ENCODE peak calls at places on chromosomes 5 and 9, in ten cellular contexts. One of them, this sample, is unnamed.

GRCh38 chr9:86359480-86359879 is 5.3 kb upstream of the TUT7 start:
- DNase-seq in right atrium auricular region: no peak
- DNase-seq in HFF-Myc: no peak
- DNase-seq in RWPE1: no peak
- DNase-seq in Calu3: no peak
- DNase-seq in astrocyte of the spinal cord: no peak
- DNase-seq in tibial nerve: no peak
- DNase-seq in fibroblast of the aortic adventitia: no peak
- DNase-seq in A549: no peak
- DNase-seq in fibroblast of lung: no peak
- DNase-seq in this sample: no peak

GRCh38 chr5:127858116-127858784 is 155.1 kb downstream of the CCDC192 start:
- DNase-seq in right atrium auricular region: no peak
- DNase-seq in HFF-Myc: no peak
- DNase-seq in RWPE1: no peak
- DNase-seq in Calu3: no peak
- DNase-seq in astrocyte of the spinal cord: no peak
- DNase-seq in tibial nerve: no peak
- DNase-seq in fibroblast of the aortic adventitia: no peak
- DNase-seq in A549: no peak
- DNase-seq in fibroblast of lung: peak; percentile 41
- DNase-seq in this sample: no peak

GRCh38 chr9:107922246-107922645 is 432.7 kb upstream of the KLF4 start:
- DNase-seq in right atrium auricular region: no peak
- DNase-seq in HFF-Myc: no peak
- DNase-seq in RWPE1: no peak
- DNase-seq in Calu3: no peak
- DNase-seq in astrocyte of the spinal cord: no peak
- DNase-seq in tibial nerve: no peak
- DNase-seq in fibroblast of the aortic adventitia: peak; percentile 28
- DNase-seq in A549: no peak
- DNase-seq in fibroblast of lung: no peak
- DNase-seq in this sample: no peak

GRCh38 chr5:73339165-73339564 is 109.4 kb downstream of the FOXD1 start:
- DNase-seq in right atrium auricular region: no peak
- DNase-seq in HFF-Myc: no peak
- DNase-seq in RWPE1: no peak
- DNase-seq in Calu3: no peak
- DNase-seq in astrocyte of the spinal cord: peak; percentile 54
- DNase-seq in tibial nerve: no peak
- DNase-seq in fibroblast of the aortic adventitia: no peak
- DNase-seq in A549: no peak
- DNase-seq in fibroblast of lung: no peak
- DNase-seq in this sample: no peak

GRCh38 chr9:72441296-72442211 is 76.5 kb upstream of the ZFAND5 start:
- DNase-seq in right atrium auricular region: no peak
- DNase-seq in HFF-Myc: no peak
- DNase-seq in RWPE1: peak; percentile 74
- DNase-seq in Calu3: no peak
- DNase-seq in astrocyte of the spinal cord: no peak
- DNase-seq in tibial nerve: no peak
- DNase-seq in fibroblast of the aortic adventitia: peak; percentile 46
- DNase-seq in A549: no peak
- DNase-seq in fibroblast of lung: peak; percentile 71
- DNase-seq in this sample: peak; percentile 52

GRCh38 chr5:167479796-167480195 is 811.6 kb upstream of the WWC1 start:
- DNase-seq in right atrium auricular region: no peak
- DNase-seq in HFF-Myc: no peak
- DNase-seq in RWPE1: no peak
- DNase-seq in Calu3: no peak
- DNase-seq in astrocyte of the spinal cord: peak; percentile 23
- DNase-seq in tibial nerve: no peak
- DNase-seq in fibroblast of the aortic adventitia: no peak
- DNase-seq in A549: no peak
- DNase-seq in fibroblast of lung: peak; percentile 56
- DNase-seq in this sample: no peak

GRCh38 chr5:93513298-93513697 is 67.7 kb downstream of the NR2F1-AS1 start:
- DNase-seq in right atrium auricular region: no peak
- DNase-seq in HFF-Myc: no peak
- DNase-seq in RWPE1: no peak
- DNase-seq in Calu3: no peak
- DNase-seq in astrocyte of the spinal cord: no peak
- DNase-seq in tibial nerve: no peak
- DNase-seq in fibroblast of the aortic adventitia: no peak
- DNase-seq in A549: no peak
- DNase-seq in fibroblast of lung: no peak
- DNase-seq in this sample: no peak

GRCh38 chr5:83342475-83342874 is 129.1 kb upstream of the VCAN start:
- DNase-seq in right atrium auricular region: no peak
- DNase-seq in HFF-Myc: no peak
- DNase-seq in RWPE1: no peak
- DNase-seq in Calu3: no peak
- DNase-seq in astrocyte of the spinal cord: no peak
- DNase-seq in tibial nerve: no peak
- DNase-seq in fibroblast of the aortic adventitia: peak; percentile 50
- DNase-seq in A549: no peak
- DNase-seq in fibroblast of lung: no peak
- DNase-seq in this sample: no peak

GRCh38 chr9:96644137-96644536 is 11.0 kb downstream of the PRXL2C start:
- DNase-seq in right atrium auricular region: no peak
- DNase-seq in HFF-Myc: no peak
- DNase-seq in RWPE1: no peak
- DNase-seq in Calu3: no peak
- DNase-seq in astrocyte of the spinal cord: no peak
- DNase-seq in tibial nerve: no peak
- DNase-seq in fibroblast of the aortic adventitia: no peak
- DNase-seq in A549: no peak
- DNase-seq in fibroblast of lung: no peak
- DNase-seq in this sample: no peak

GRCh38 chr5:160311491-160312138 is 749 bp downstream of the CCNJL start:
- DNase-seq in right atrium auricular region: no peak
- DNase-seq in HFF-Myc: no peak
- DNase-seq in RWPE1: no peak
- DNase-seq in Calu3: peak; percentile 14
- DNase-seq in astrocyte of the spinal cord: peak; percentile 10
- DNase-seq in tibial nerve: no peak
- DNase-seq in fibroblast of the aortic adventitia: no peak
- DNase-seq in A549: no peak
- DNase-seq in fibroblast of lung: peak; percentile 11
- DNase-seq in this sample: no peak
- TF ChIP-seq CTCF in right atrium auricular region: no peak
- TF ChIP-seq CTCF in HFF-Myc: no peak
- TF ChIP-seq CTCF in RWPE1: no peak
- TF ChIP-seq CTCF in Calu3: no peak
- TF ChIP-seq CTCF in astrocyte of the spinal cord: no peak
- TF ChIP-seq CTCF in tibial nerve: no peak
- TF ChIP-seq CTCF in fibroblast of the aortic adventitia: no peak
- TF ChIP-seq CTCF in A549: no peak
- TF ChIP-seq CTCF in fibroblast of lung: no peak
- TF ChIP-seq CTCF in this sample: no peak

GRCh38 chr5:82295144-82295543 is 17.0 kb upstream of the RPS23 start:
- DNase-seq in right atrium auricular region: no peak
- DNase-seq in HFF-Myc: no peak
- DNase-seq in RWPE1: no peak
- DNase-seq in Calu3: no peak
- DNase-seq in astrocyte of the spinal cord: peak; percentile 30
- DNase-seq in tibial nerve: no peak
- DNase-seq in fibroblast of the aortic adventitia: peak; percentile 20
- DNase-seq in A549: no peak
- DNase-seq in fibroblast of lung: peak; percentile 45
- DNase-seq in this sample: no peak

GRCh38 chr5:82298668-82299067 is 20.5 kb upstream of the RPS23 start:
- DNase-seq in right atrium auricular region: no peak
- DNase-seq in HFF-Myc: no peak
- DNase-seq in RWPE1: no peak
- DNase-seq in Calu3: no peak
- DNase-seq in astrocyte of the spinal cord: no peak
- DNase-seq in tibial nerve: no peak
- DNase-seq in fibroblast of the aortic adventitia: no peak
- DNase-seq in A549: no peak
- DNase-seq in fibroblast of lung: no peak
- DNase-seq in this sample: no peak

GRCh38 chr5:82295959-82296557 is 17.9 kb upstream of the RPS23 start:
- DNase-seq in right atrium auricular region: no peak
- DNase-seq in HFF-Myc: no peak
- DNase-seq in RWPE1: no peak
- DNase-seq in Calu3: no peak
- DNase-seq in astrocyte of the spinal cord: no peak
- DNase-seq in tibial nerve: no peak
- DNase-seq in fibroblast of the aortic adventitia: no peak
- DNase-seq in A549: no peak
- DNase-seq in fibroblast of lung: no peak
- DNase-seq in this sample: no peak

GRCh38 chr5:82297711-82298110 is 19.6 kb upstream of the RPS23 start:
- DNase-seq in right atrium auricular region: no peak
- DNase-seq in HFF-Myc: no peak
- DNase-seq in RWPE1: no peak
- DNase-seq in Calu3: no peak
- DNase-seq in astrocyte of the spinal cord: no peak
- DNase-seq in tibial nerve: no peak
- DNase-seq in fibroblast of the aortic adventitia: no peak
- DNase-seq in A549: no peak
- DNase-seq in fibroblast of lung: no peak
- DNase-seq in this sample: no peak

GRCh38 chr5:82296929-82297328 is 18.8 kb upstream of the RPS23 start:
- DNase-seq in right atrium auricular region: no peak
- DNase-seq in HFF-Myc: no peak
- DNase-seq in RWPE1: no peak
- DNase-seq in Calu3: no peak
- DNase-seq in astrocyte of the spinal cord: no peak
- DNase-seq in tibial nerve: no peak
- DNase-seq in fibroblast of the aortic adventitia: no peak
- DNase-seq in A549: no peak
- DNase-seq in fibroblast of lung: no peak
- DNase-seq in this sample: no peak
- TF ChIP-seq CTCF in right atrium auricular region: no peak
- TF ChIP-seq CTCF in HFF-Myc: no peak
- TF ChIP-seq CTCF in RWPE1: no peak
- TF ChIP-seq CTCF in Calu3: no peak
- TF ChIP-seq CTCF in astrocyte of the spinal cord: no peak
- TF ChIP-seq CTCF in tibial nerve: no peak
- TF ChIP-seq CTCF in fibroblast of the aortic adventitia: no peak
- TF ChIP-seq CTCF in A549: no peak
- TF ChIP-seq CTCF in fibroblast of lung: no peak
- TF ChIP-seq CTCF in this sample: no peak

GRCh38 chr9:33041459-33042188 is 16.6 kb downstream of the DNAJA1 start:
- DNase-seq in right atrium auricular region: no peak
- DNase-seq in HFF-Myc: no peak
- DNase-seq in RWPE1: no peak
- DNase-seq in Calu3: no peak
- DNase-seq in astrocyte of the spinal cord: no peak
- DNase-seq in tibial nerve: no peak
- DNase-seq in fibroblast of the aortic adventitia: peak; percentile 42
- DNase-seq in A549: no peak
- DNase-seq in fibroblast of lung: no peak
- DNase-seq in this sample: peak; percentile 50

GRCh38 chr9:33042528-33042927 is 17.5 kb downstream of the DNAJA1 start:
- DNase-seq in right atrium auricular region: no peak
- DNase-seq in HFF-Myc: no peak
- DNase-seq in RWPE1: no peak
- DNase-seq in Calu3: no peak
- DNase-seq in astrocyte of the spinal cord: no peak
- DNase-seq in tibial nerve: no peak
- DNase-seq in fibroblast of the aortic adventitia: peak; percentile 67
- DNase-seq in A549: no peak
- DNase-seq in fibroblast of lung: no peak
- DNase-seq in this sample: no peak

GRCh38 chr9:33048054-33048465 is 23.0 kb downstream of the DNAJA1 start:
- DNase-seq in right atrium auricular region: no peak
- DNase-seq in HFF-Myc: no peak
- DNase-seq in RWPE1: no peak
- DNase-seq in Calu3: no peak
- DNase-seq in astrocyte of the spinal cord: no peak
- DNase-seq in tibial nerve: no peak
- DNase-seq in fibroblast of the aortic adventitia: no peak
- DNase-seq in A549: no peak
- DNase-seq in fibroblast of lung: no peak
- DNase-seq in this sample: no peak

GRCh38 chr9:33044162-33044673 is 19.1 kb downstream of the DNAJA1 start:
- DNase-seq in right atrium auricular region: peak; percentile 96
- DNase-seq in HFF-Myc: peak; percentile 77
- DNase-seq in RWPE1: peak; percentile 90
- DNase-seq in Calu3: peak; percentile 69
- DNase-seq in astrocyte of the spinal cord: peak; percentile 95
- DNase-seq in tibial nerve: peak; percentile 79
- DNase-seq in fibroblast of the aortic adventitia: peak; percentile 92
- DNase-seq in A549: peak; percentile 87
- DNase-seq in fibroblast of lung: peak; percentile 95
- DNase-seq in this sample: peak; percentile 88

DNA sequence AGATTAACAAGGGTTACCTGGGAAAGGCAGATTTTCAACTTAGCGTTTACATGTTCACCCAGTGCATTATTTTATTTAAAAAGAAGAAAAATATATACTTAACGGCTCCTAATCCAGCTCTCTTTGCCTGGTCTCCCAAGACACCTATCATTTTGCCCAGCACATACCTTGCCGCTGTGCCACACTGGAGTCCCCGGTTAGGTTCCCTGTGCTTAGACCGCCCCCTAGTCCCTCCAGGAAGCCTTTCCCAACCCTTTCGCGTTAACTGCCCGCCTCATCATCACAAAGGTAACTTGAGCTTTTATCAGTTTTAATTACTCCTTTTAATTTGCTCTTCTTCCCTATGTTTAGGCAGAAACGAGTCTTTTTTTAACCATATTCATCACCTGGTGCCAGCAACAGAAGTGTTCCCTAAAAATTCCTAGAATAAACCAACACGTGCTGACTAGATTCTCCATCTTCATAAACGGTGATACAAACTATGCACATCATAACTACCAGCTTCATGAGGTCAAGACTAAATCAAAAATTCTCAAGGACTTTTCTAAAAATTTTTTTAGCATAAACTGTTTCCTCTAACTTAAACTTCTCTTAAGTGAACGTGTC is 19.7 kb downstream of the DNAJA1 start:
- DNase-seq in right atrium auricular region: no peak
- DNase-seq in HFF-Myc: no peak
- DNase-seq in RWPE1: peak; percentile 48
- DNase-seq in Calu3: peak; percentile 41
- DNase-seq in astrocyte of the spinal cord: peak; percentile 5
- DNase-seq in tibial nerve: no peak
- DNase-seq in fibroblast of the aortic adventitia: no peak
- DNase-seq in A549: peak; percentile 61
- DNase-seq in fibroblast of lung: peak; percentile 28
- DNase-seq in this sample: peak; percentile 65
- TF ChIP-seq CTCF in right atrium auricular region: no peak
- TF ChIP-seq CTCF in HFF-Myc: peak; percentile 29
- TF ChIP-seq CTCF in RWPE1: peak; percentile 66
- TF ChIP-seq CTCF in Calu3: no peak
- TF ChIP-seq CTCF in astrocyte of the spinal cord: peak; percentile 52
- TF ChIP-seq CTCF in tibial nerve: no peak
- TF ChIP-seq CTCF in fibroblast of the aortic adventitia: no peak
- TF ChIP-seq CTCF in A549: peak; percentile 53
- TF ChIP-seq CTCF in fibroblast of lung: peak; percentile 31
- TF ChIP-seq CTCF in this sample: no peak

DNA sequence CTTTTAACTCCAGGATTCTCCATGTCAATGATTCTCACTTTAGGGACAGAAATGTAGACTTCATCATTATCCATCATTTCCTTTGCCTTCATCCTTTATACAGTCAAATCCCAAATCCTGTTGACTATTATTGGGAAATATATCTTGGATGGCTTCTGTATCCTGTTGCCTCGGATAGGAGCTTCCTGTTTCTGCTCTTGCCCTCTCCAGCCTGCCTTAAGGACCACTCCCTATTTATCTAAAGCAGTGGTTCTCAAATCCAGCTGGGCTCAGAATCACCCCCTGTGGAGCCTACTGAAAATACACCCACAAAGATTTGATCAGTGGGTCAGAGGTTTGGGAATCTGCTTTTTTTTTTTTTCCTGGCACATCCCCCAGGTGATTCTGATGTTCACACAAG is 8.5 kb downstream of the AFAP1L1 start:
- DNase-seq in right atrium auricular region: no peak
- DNase-seq in HFF-Myc: no peak
- DNase-seq in RWPE1: no peak
- DNase-seq in Calu3: no peak
- DNase-seq in astrocyte of the spinal cord: no peak
- DNase-seq in tibial nerve: no peak
- DNase-seq in fibroblast of the aortic adventitia: no peak
- DNase-seq in A549: no peak
- DNase-seq in fibroblast of lung: no peak
- DNase-seq in this sample: no peak
- TF ChIP-seq CTCF in right atrium auricular region: no peak
- TF ChIP-seq CTCF in HFF-Myc: no peak
- TF ChIP-seq CTCF in RWPE1: no peak
- TF ChIP-seq CTCF in Calu3: no peak
- TF ChIP-seq CTCF in astrocyte of the spinal cord: no peak
- TF ChIP-seq CTCF in tibial nerve: no peak
- TF ChIP-seq CTCF in fibroblast of the aortic adventitia: no peak
- TF ChIP-seq CTCF in A549: no peak
- TF ChIP-seq CTCF in fibroblast of lung: no peak
- TF ChIP-seq CTCF in this sample: peak; percentile 7

This sample was measured in MCF 10A.